ENCODE peak calls at places on chromosome 6, in eight cellular contexts. W is neuronal stem cell; O is AG09309; E is HepG2; V is AG04450; U is CD4-positive, CD25-positive, alpha-beta regulatory T cell; I is adrenal gland; G is ascending aorta. Z is an unnamed sample.

GRCh38 chr6:16217156-16217721 is 21.1 kb upstream of the GMPR start:
- DNase-seq in W (no peak), O (no peak), E (no peak), V (no peak), U (no peak), I (no peak), G (no peak), Z (no peak)

GRCh38 chr6:73085362-73085975 is 139.8 kb downstream of the KHDC1L start:
- DNase-seq in W (peak; percentile 65), O (no peak), E (no peak), V (no peak), U (no peak), I (no peak), G (no peak), Z (no peak)

GRCh38 chr6:11423667-11424066 is 113.9 kb upstream of the TMEM170B start:
- DNase-seq in W (no peak), O (no peak), E (no peak), V (no peak), U (no peak), I (no peak), G (no peak), Z (no peak)

GRCh38 chr6:149383371-149383770 is 16.7 kb upstream of the SUMO4 start:
- DNase-seq in W (no peak), O (no peak), E (no peak), V (no peak), U (no peak), I (no peak), G (no peak), Z (no peak)

GRCh38 chr6:139114741-139115140 is 20.1 kb upstream of the HECA start:
- DNase-seq in W (no peak), O (no peak), E (no peak), V (no peak), U (no peak), I (no peak), G (no peak), Z (no peak)

GRCh38 chr6:70131528-70131927 is 171.4 kb downstream of the COL9A1 start:
- DNase-seq in W (no peak), O (no peak), E (no peak), V (no peak), U (no peak), I (no peak), G (no peak), Z (no peak)

GRCh38 chr6:151729829-151730495 is 77.5 kb upstream of the ESR1 start:
- DNase-seq in W (no peak), O (no peak), E (no peak), V (no peak), U (no peak), I (no peak), G (no peak), Z (no peak)

GRCh38 chr6:48111143-48111506 is at the start of gene PTCHD4:
- DNase-seq in W (no peak), O (peak; percentile 7), E (peak; percentile 86), V (peak; percentile 6), U (no peak), I (no peak), G (no peak), Z (peak; percentile 58)

GRCh38 chr6:62400521-62401259 is 114.7 kb upstream of the KHDRBS2 start:
- DNase-seq in W (no peak), O (no peak), E (no peak), V (no peak), U (no peak), I (no peak), G (no peak), Z (no peak)

GRCh38 chr6:148657053-148657452 is 89.8 kb upstream of the UST start:
- DNase-seq in W (no peak), O (peak; percentile 87), E (no peak), V (peak; percentile 41), U (no peak), I (no peak), G (peak; percentile 17), Z (no peak)

GRCh38 chr6:85490516-85491248 is 40.8 kb downstream of the NT5E start:
- DNase-seq in W (no peak), O (no peak), E (no peak), V (no peak), U (no peak), I (no peak), G (no peak), Z (no peak)

GRCh38 chr6:5208491-5208890 is 52.3 kb downstream of the LYRM4 start:
- DNase-seq in W (no peak), O (peak; percentile 47), E (no peak), V (no peak), U (no peak), I (no peak), G (no peak), Z (no peak)

GRCh38 chr6:37698264-37699137 is 818 bp upstream of the MDGA1 start:
- DNase-seq in W (no peak), O (no peak), E (no peak), V (no peak), U (peak; percentile 76), I (peak; percentile 59), G (no peak), Z (no peak)
- H3K4me3 ChIP-seq in W (peak overlapping the region; percentile 82), O (peak overlapping the region; percentile 72), E (peak overlapping the region; percentile 76), V (peak overlapping the region; percentile 66), U (peak overlapping the region; percentile 62), I (peak overlapping the region; percentile 60), G (peak overlapping the region; percentile 71), Z (peak overlapping the region; percentile 52)

GRCh38 chr6:145583753-145584152 is 151.6 kb downstream of the EPM2A start:
- DNase-seq in W (no peak), O (no peak), E (no peak), V (no peak), U (no peak), I (no peak), G (no peak), Z (no peak)
- H3K4me3 ChIP-seq in W (peak overlapping the region; percentile 37), O (no peak overlapping the region), E (no peak overlapping the region), V (no peak overlapping the region), U (no peak overlapping the region), I (no peak overlapping the region), G (no peak overlapping the region), Z (no peak overlapping the region)

GRCh38 chr6:142867988-142868818 is 76.8 kb downstream of the HIVEP2 start:
- DNase-seq in W (no peak), O (no peak), E (peak; percentile 99), V (no peak), U (no peak), I (no peak), G (no peak), Z (no peak)
- H3K4me3 ChIP-seq in W (no peak overlapping the region), O (no peak overlapping the region), E (peak overlapping the region; percentile 21), V (no peak overlapping the region), U (peak overlapping the region; percentile 85), I (no peak overlapping the region), G (no peak overlapping the region), Z (no peak overlapping the region)

GRCh38 chr6:137423444-137424168 is 70.6 kb downstream of the OLIG3 start:
- DNase-seq in W (no peak), O (no peak), E (no peak), V (no peak), U (no peak), I (no peak), G (no peak), Z (no peak)
- H3K4me3 ChIP-seq in W (no peak overlapping the region), O (no peak overlapping the region), E (no peak overlapping the region), V (no peak overlapping the region), U (no peak overlapping the region), I (no peak overlapping the region), G (no peak overlapping the region), Z (no peak overlapping the region)

DNA sequence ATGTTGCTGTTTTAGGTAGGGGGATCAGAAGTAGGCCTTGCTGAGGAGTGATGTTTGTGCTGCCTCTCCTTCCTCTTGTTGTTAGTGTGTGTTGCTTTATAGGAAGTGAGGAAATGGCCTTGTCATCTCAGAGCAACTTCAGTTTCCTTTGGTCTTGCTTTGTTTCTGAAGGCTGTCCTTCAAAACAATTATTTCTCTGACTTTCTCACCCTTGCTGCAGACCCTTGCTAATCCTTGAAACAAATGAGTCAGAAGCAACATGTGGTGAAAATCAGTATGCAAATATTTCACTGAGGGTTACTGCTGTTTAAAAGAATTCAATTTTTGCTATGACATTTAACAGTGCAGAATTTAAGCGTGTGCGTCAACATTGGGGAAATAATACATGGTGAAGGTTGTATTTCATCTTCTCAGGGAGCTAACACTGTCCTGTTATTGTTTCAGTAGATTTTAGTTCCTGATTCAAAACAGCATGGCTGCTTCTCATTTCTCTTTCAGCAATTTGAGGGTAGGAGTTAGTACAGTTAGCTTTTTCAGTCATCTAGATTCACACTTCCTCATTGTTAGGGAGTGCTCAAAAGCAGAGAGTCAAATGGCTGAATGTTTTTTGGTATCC is 13.8 kb downstream of the RNF144B start:
- DNase-seq in W (no peak), O (no peak), E (no peak), V (no peak), U (no peak), I (no peak), G (no peak), Z (no peak)
- H3K4me3 ChIP-seq in W (no peak overlapping the region), O (no peak overlapping the region), E (no peak overlapping the region), V (no peak overlapping the region), U (no peak overlapping the region), I (no peak overlapping the region), G (no peak overlapping the region), Z (no peak overlapping the region)

GRCh38 chr6:392441-393390 is 1.2 kb downstream of the IRF4 start:
- DNase-seq in W (peak; percentile 29), O (no peak), E (no peak), V (no peak), U (peak; percentile 48), I (no peak), G (no peak), Z (no peak)
- H3K4me3 ChIP-seq in W (peak overlapping the region; percentile 79), O (no peak overlapping the region), E (no peak overlapping the region), V (no peak overlapping the region), U (peak overlapping the region; percentile 59), I (no peak overlapping the region), G (peak overlapping the region; percentile 59), Z (no peak overlapping the region)

GRCh38 chr6:158043008-158043407 is 61.3 kb downstream of the SYNJ2 start:
- DNase-seq in W (no peak), O (no peak), E (no peak), V (no peak), U (no peak), I (peak; percentile 19), G (no peak), Z (no peak)

GRCh38 chr6:158042245-158042798 is 60.7 kb downstream of the SYNJ2 start:
- DNase-seq in W (no peak), O (no peak), E (peak; percentile 40), V (peak; percentile 79), U (no peak), I (peak; percentile 91), G (peak; percentile 57), Z (no peak)

GRCh38 chr6:158041788-158042187 is 60.1 kb downstream of the SYNJ2 start:
- DNase-seq in W (no peak), O (no peak), E (no peak), V (no peak), U (no peak), I (peak; percentile 28), G (no peak), Z (no peak)

GRCh38 chr6:158044525-158044888 is 62.8 kb downstream of the SYNJ2 start:
- DNase-seq in W (no peak), O (no peak), E (no peak), V (no peak), U (no peak), I (no peak), G (no peak), Z (no peak)

GRCh38 chr6:158043586-158044524 is 62.2 kb downstream of the SYNJ2 start:
- DNase-seq in W (no peak), O (no peak), E (peak; percentile 45), V (no peak), U (no peak), I (peak; percentile 90), G (no peak), Z (no peak)
- H3K4me3 ChIP-seq in W (no peak overlapping the region), O (no peak overlapping the region), E (no peak overlapping the region), V (no peak overlapping the region), U (no peak overlapping the region), I (no peak overlapping the region), G (peak overlapping the region; percentile 12), Z (no peak overlapping the region)